ENCODE peak calls at places on chromosomes 3 and 15, in six cellular contexts. Q is cardiac muscle cell, A is PC-9, H is ovary, K is fibroblast of lung, S is lower lobe of right lung. W is an unnamed sample.

GRCh38 chr3:194946091-194946490 is 260.4 kb downstream of the FAM43A start:
- DNase-seq in Q (no peak), A (no peak), H (no peak), K (no peak), S (no peak), W (no peak)

GRCh38 chr3:142976621-142977398 is 13.3 kb upstream of the PAQR9 start:
- DNase-seq in Q (no peak), A (peak; percentile 87), H (peak; percentile 82), K (peak; percentile 96), S (peak; percentile 70), W (peak; percentile 96)

GRCh38 chr3:101530213-101531047 is 17.4 kb upstream of the SENP7 start:
- DNase-seq in Q (no peak), A (no peak), H (no peak), K (no peak), S (no peak), W (no peak)

GRCh38 chr3:113607219-113607596 is 74.9 kb downstream of the SIDT1 start:
- DNase-seq in Q (no peak), A (no peak), H (no peak), K (no peak), S (no peak), W (no peak)

GRCh38 chr3:175146258-175146657 is 287.1 kb downstream of the NAALADL2 start:
- DNase-seq in Q (no peak), A (no peak), H (no peak), K (peak; percentile 13), S (no peak), W (peak; percentile 41)

GRCh38 chr3:42635111-42635510 is 18.4 kb upstream of the ZBTB47 start:
- DNase-seq in Q (no peak), A (peak; percentile 41), H (no peak), K (peak; percentile 27), S (no peak), W (peak; percentile 39)

GRCh38 chr3:197374951-197375560 is 76.6 kb upstream of the DLG1 start:
- DNase-seq in Q (no peak), A (no peak), H (no peak), K (no peak), S (no peak), W (no peak)

GRCh38 chr3:29057326-29057725 is 223.5 kb upstream of the RBMS3 start:
- DNase-seq in Q (no peak), A (no peak), H (no peak), K (peak; percentile 84), S (no peak), W (peak; percentile 88)

GRCh38 chr3:43691120-43692002 is 623 bp downstream of the ABHD5 start:
- DNase-seq in Q (peak; percentile 80), A (peak; percentile 70), H (peak; percentile 75), K (peak; percentile 49), S (peak; percentile 89), W (peak; percentile 29)

GRCh38 chr15:82177291-82178010 is 85.1 kb downstream of the EFL1 start:
- DNase-seq in Q (no peak), A (no peak), H (no peak), K (peak; percentile 89), S (no peak), W (peak; percentile 77)

GRCh38 chr3:114299421-114299820 is 5.6 kb downstream of the TIGIT start:
- DNase-seq in Q (peak; percentile 6), A (no peak), H (no peak), K (no peak), S (no peak), W (no peak)

GRCh38 chr3:70753572-70753971 is 441.1 kb upstream of the MDFIC2 start:
- DNase-seq in Q (peak; percentile 24), A (no peak), H (no peak), K (no peak), S (no peak), W (no peak)

GRCh38 chr15:40100947-40101905 is 7.5 kb downstream of the BMF start:
- DNase-seq in Q (no peak), A (peak; percentile 38), H (no peak), K (no peak), S (no peak), W (no peak)

GRCh38 chr3:179100652-179101051 is 29.0 kb upstream of the ZMAT3 start:
- DNase-seq in Q (no peak), A (no peak), H (no peak), K (peak; percentile 10), S (no peak), W (peak; percentile 39)

GRCh38 chr3:138493804-138494606 is 59.6 kb downstream of the ESYT3 start:
- DNase-seq in Q (no peak), A (no peak), H (no peak), K (peak; percentile 57), S (no peak), W (peak; percentile 49)

GRCh38 chr3:78974181-78974770 is 793.5 kb downstream of the ROBO1 start:
- DNase-seq in Q (no peak), A (no peak), H (no peak), K (peak; percentile 79), S (no peak), W (peak; percentile 69)

GRCh38 chr3:164208026-164208425 is 870.3 kb downstream of the SI start:
- DNase-seq in Q (no peak), A (no peak), H (no peak), K (no peak), S (no peak), W (no peak)

GRCh38 chr15:89167267-89168176 is 53.9 kb downstream of the RLBP1 start:
- DNase-seq in Q (peak; percentile 12), A (peak; percentile 83), H (no peak), K (peak; percentile 94), S (no peak), W (peak; percentile 79)

GRCh38 chr3:134449277-134449676 is 36.5 kb downstream of the ANAPC13 start:
- DNase-seq in Q (peak; percentile 44), A (no peak), H (no peak), K (no peak), S (no peak), W (no peak)

GRCh38 chr15:40875996-40876740 is 2.1 kb upstream of the RHOV start:
- DNase-seq in Q (no peak), A (no peak), H (no peak), K (no peak), S (no peak), W (no peak)

GRCh38 chr3:89179355-89179997 is 72.1 kb downstream of the EPHA3 start:
- DNase-seq in Q (no peak), A (no peak), H (no peak), K (peak; percentile 39), S (no peak), W (peak; percentile 89)

GRCh38 chr3:42190701-42191442 is 75.1 kb downstream of the CCK start:
- DNase-seq in Q (peak; percentile 75), A (peak; percentile 45), H (peak; percentile 48), K (peak; percentile 39), S (peak; percentile 49), W (peak; percentile 66)

GRCh38 chr15:67003586-67003985 is 61.8 kb upstream of the SMAD3 start:
- DNase-seq in Q (no peak), A (peak; percentile 43), H (no peak), K (peak; percentile 61), S (no peak), W (peak; percentile 26)

GRCh38 chr15:30953731-30954378 is 37.6 kb downstream of the MTMR10 start:
- DNase-seq in Q (no peak), A (peak; percentile 45), H (no peak), K (peak; percentile 94), S (no peak), W (peak; percentile 83)

GRCh38 chr3:57227204-57227929 is at the start of gene APPL1:
- DNase-seq in Q (peak; percentile 97), A (peak; percentile 78), H (peak; percentile 96), K (peak; percentile 86), S (peak; percentile 95), W (peak; percentile 91)

GRCh38 chr15:63969652-63970421 is 76.4 kb downstream of the DAPK2 start:
- DNase-seq in Q (no peak), A (no peak), H (no peak), K (no peak), S (peak; percentile 73), W (no peak)

DNA sequence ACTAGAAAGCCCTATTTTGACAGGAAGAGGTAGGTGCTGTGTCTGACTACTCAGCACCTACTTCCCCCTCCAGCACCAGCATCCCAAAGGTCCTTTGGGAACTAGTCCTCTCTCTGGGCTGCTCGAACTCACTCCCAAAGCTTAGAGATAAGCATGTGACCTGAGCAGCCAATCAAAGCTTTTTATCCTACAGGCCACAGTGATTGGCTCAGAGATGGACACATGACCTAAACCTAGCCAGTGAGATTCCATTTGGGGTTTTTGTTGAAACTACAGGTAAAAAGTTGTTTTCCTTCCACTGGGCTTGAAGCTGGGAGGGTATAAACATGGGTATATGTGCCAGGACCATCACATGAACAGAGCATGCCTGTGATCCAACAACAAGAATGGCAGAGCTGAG is 186.5 kb upstream of the PPP2R3A start:
- DNase-seq in Q (no peak), A (no peak), H (no peak), K (no peak), S (no peak), W (no peak)
- TF ChIP-seq CTCF in Q (no peak), A (no peak), H (no peak), K (no peak), S (no peak), W (no peak)

GRCh38 chr3:50620846-50621245 is 3.9 kb downstream of the MAPKAPK3 start:
- DNase-seq in Q (no peak), A (peak; percentile 56), H (no peak), K (peak; percentile 19), S (peak; percentile 53), W (no peak)
- H3K4me3 ChIP-seq in Q (no peak overlapping the region), A (no peak overlapping the region), H (no peak overlapping the region), K (no peak overlapping the region), S (no peak overlapping the region), W (no peak overlapping the region)

GRCh38 chr15:52678036-52678467 is 1.1 kb downstream of the ATOSA start:
- DNase-seq in Q (peak; percentile 63), A (peak; percentile 35), H (peak; percentile 69), K (peak; percentile 70), S (peak; percentile 58), W (peak; percentile 62)

GRCh38 chr15:52679232-52680040 is at the start of gene ATOSA:
- DNase-seq in Q (peak; percentile 93), A (peak; percentile 76), H (peak; percentile 90), K (peak; percentile 85), S (peak; percentile 95), W (peak; percentile 86)

GRCh38 chr15:52680041-52680391 is 828 bp upstream of the ATOSA start:
- DNase-seq in Q (no peak), A (no peak), H (no peak), K (peak; percentile 22), S (no peak), W (peak; percentile 17)

GRCh38 chr15:52677593-52677992 is 1.6 kb downstream of the ATOSA start:
- DNase-seq in Q (peak; percentile 3), A (no peak), H (no peak), K (no peak), S (no peak), W (no peak)

GRCh38 chr15:52678468-52679231 is 538 bp downstream of the ATOSA start:
- DNase-seq in Q (peak; percentile 77), A (peak; percentile 39), H (peak; percentile 75), K (peak; percentile 71), S (peak; percentile 81), W (peak; percentile 69)
- TF ChIP-seq CTCF in Q (no peak), A (no peak), H (no peak), K (no peak), S (peak; percentile 5), W (peak; percentile 12)

DNA sequence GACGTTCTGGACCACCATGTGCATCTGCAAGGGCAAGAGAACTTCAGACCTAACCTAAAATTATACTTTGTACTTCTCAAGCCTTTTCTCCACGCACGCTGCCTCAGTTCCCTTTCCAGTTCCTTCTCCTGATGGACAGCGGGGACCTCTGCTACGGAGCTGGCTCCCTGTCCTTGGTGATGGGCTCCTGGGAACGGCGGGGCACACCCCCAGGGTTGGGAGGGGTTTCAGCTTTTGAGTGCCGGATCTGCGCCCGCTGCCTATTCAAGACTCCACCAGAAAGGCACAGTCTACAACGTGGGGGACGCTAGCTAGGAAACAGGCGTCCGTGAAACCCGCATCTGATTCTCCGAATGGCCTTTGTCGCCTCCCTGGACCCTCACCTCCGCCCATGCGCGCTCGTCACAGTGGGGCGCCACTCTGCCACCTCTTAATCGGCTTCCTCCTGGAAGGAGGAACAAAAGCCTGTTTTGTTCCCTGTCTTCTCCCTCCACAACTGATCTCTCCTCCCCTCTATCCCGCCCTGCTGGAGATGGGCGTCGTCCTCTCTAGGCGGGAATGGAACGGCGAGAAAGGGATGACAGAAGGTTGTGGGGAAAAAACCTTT is 2.2 kb downstream of the GPR149 start:
- DNase-seq in Q (peak; percentile 10), A (no peak), H (no peak), K (no peak), S (no peak), W (no peak)
- H3K4me3 ChIP-seq in Q (peak overlapping the region; percentile 27), A (no peak overlapping the region), H (no peak overlapping the region), K (no peak overlapping the region), S (peak overlapping the region; percentile 32), W (peak overlapping the region; percentile 4)

W was measured in astrocyte of the spinal cord.